ENCODE peak calls at places on chromosomes 13 and 19, in seven cellular contexts. C, D, U, B, I, R and N are unnamed samples.

GRCh38 chr19:11145147-11145924 is 10.2 kb downstream of the SPC24 start:
- DNase-seq in C (no peak), D (no peak), R (no peak), B (no peak), U (no peak), I (no peak), N (no peak)

GRCh38 chr13:24821207-24821606 is 57.2 kb downstream of the RNF17 start:
- DNase-seq in D (no peak), R (no peak), B (no peak), C (no peak), U (no peak), I (no peak), N (no peak)

GRCh38 chr13:98143601-98144500 is 957 bp downstream of the FARP1 start:
- DNase-seq in I (peak), D (no peak), U (peak), B (peak), C (no peak), R (peak), N (peak)

GRCh38 chr13:23271331-23271730 is 90.6 kb downstream of the SGCG start:
- DNase-seq in D (no peak), C (no peak), B (no peak), I (no peak), U (no peak), R (no peak), N (no peak)

GRCh38 chr13:85313761-85314503 is 485.3 kb downstream of the SLITRK6 start:
- DNase-seq in C (no peak), D (no peak), B (no peak), R (peak), U (peak), I (no peak), N (peak)

GRCh38 chr19:53394522-53394973 is 401 bp upstream of the ZNF765 start:
- DNase-seq in D (peak), I (peak), C (peak), B (peak), R (peak), U (no peak), N (peak)

GRCh38 chr19:57559008-57559403 is 657 bp downstream of the ZNF550 start:
- DNase-seq in I (peak), C (no peak), U (peak), B (no peak), D (peak), R (no peak), N (peak)

GRCh38 chr13:59301166-59301551 is 862.6 kb downstream of the DIAPH3 start:
- DNase-seq in U (no peak), I (no peak), D (no peak), C (no peak), R (no peak), B (no peak), N (no peak)

GRCh38 chr13:78679329-78679728 is 20.4 kb upstream of the OBI1 start:
- DNase-seq in U (no peak), B (no peak), D (no peak), I (no peak), R (peak), C (no peak), N (no peak)

GRCh38 chr13:92355213-92355612 is 871.4 kb upstream of the GPC6 start:
- DNase-seq in U (no peak), D (no peak), R (peak), I (no peak), B (no peak), C (no peak), N (no peak)

GRCh38 chr19:18481505-18482222 is 40.2 kb downstream of the ELL start:
- DNase-seq in D (no peak), I (no peak), R (peak), C (no peak), B (no peak), U (no peak), N (no peak)

GRCh38 chr19:38674388-38675133 is 27.1 kb downstream of the ACTN4 start:
- DNase-seq in C (no peak), R (peak), B (no peak), I (peak), U (no peak), D (no peak), N (no peak)

GRCh38 chr19:51441410-51442390 is 16.6 kb downstream of the SIGLEC8 start:
- DNase-seq in I (peak), D (no peak), U (no peak), B (no peak), R (no peak), C (no peak), N (peak)

GRCh38 chr13:75079226-75079625 is 402.7 kb downstream of the TBC1D4 start:
- DNase-seq in I (no peak), R (peak), B (no peak), D (no peak), C (no peak), U (peak), N (no peak)

GRCh38 chr19:49555600-49556411 is 24.6 kb downstream of the NOSIP start:
- DNase-seq in I (peak), B (peak), D (peak), U (peak), C (no peak), R (no peak), N (no peak)

GRCh38 chr13:52665325-52665724 is 12.7 kb downstream of the SUGT1 start:
- DNase-seq in D (no peak), I (no peak), B (no peak), C (no peak), R (no peak), U (peak), N (peak)

GRCh38 chr13:35514801-35515502 is 38.5 kb upstream of the MAB21L1 start:
- DNase-seq in B (no peak), C (no peak), D (no peak), R (no peak), U (no peak), I (no peak), N (no peak)

GRCh38 chr13:40058757-40059236 is 403.3 kb downstream of the COG6 start:
- DNase-seq in R (no peak), D (no peak), U (no peak), B (no peak), I (no peak), C (no peak), N (no peak)

GRCh38 chr19:12720851-12721655 is 2.7 kb downstream of the TNPO2 start:
- DNase-seq in U (no peak), R (peak), C (no peak), I (no peak), D (no peak), B (no peak), N (no peak)

GRCh38 chr13:54016548-54016947 is 987.9 kb downstream of the OLFM4 start:
- DNase-seq in I (no peak), U (no peak), D (no peak), B (no peak), C (no peak), R (no peak), N (no peak)

GRCh38 chr19:2041686-2042484 is 9.2 kb downstream of the MKNK2 start:
- DNase-seq in D (peak), C (peak), U (peak), I (peak), B (peak), R (peak), N (peak)

GRCh38 chr19:1302534-1303239 is 17.0 kb downstream of the EFNA2 start:
- DNase-seq in I (no peak), R (no peak), C (no peak), D (no peak), B (no peak), U (no peak), N (no peak)

DNA sequence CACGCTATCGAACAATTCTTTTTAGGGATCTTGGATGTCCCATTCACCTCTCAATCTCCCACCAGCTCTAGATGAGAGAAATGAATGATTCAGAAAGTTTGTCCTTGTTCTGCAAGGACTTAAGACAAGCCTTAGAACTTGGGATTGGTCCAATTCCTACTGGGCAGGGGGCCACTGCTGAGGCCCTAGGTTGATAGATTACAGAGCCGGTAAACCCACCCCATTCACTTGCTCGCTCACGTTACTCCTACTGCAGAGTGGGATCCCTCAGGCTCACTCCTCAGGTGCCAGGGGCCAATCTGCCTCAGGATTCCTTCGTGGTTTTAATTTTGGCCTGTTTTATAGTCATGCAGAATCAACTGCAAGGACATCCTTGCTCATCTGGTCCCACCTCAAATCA is 59.0 kb downstream of the SERP2 start:
- DNase-seq in C (no peak), R (no peak), D (no peak), B (no peak), I (no peak), U (peak), N (no peak)
- H3K27ac ChIP-seq in C (peak), R (no peak), D (no peak), B (no peak), I (no peak), U (no peak), N (no peak)

GRCh38 chr13:46179576-46180368 is 2.2 kb downstream of the LCP1 start:
- DNase-seq in B (no peak), R (no peak), C (no peak), U (no peak), I (peak), D (peak), N (no peak)
- H3K4me3 ChIP-seq in B (peak), R (no peak), C (peak), U (no peak), I (peak), D (no peak), N (no peak)

DNA sequence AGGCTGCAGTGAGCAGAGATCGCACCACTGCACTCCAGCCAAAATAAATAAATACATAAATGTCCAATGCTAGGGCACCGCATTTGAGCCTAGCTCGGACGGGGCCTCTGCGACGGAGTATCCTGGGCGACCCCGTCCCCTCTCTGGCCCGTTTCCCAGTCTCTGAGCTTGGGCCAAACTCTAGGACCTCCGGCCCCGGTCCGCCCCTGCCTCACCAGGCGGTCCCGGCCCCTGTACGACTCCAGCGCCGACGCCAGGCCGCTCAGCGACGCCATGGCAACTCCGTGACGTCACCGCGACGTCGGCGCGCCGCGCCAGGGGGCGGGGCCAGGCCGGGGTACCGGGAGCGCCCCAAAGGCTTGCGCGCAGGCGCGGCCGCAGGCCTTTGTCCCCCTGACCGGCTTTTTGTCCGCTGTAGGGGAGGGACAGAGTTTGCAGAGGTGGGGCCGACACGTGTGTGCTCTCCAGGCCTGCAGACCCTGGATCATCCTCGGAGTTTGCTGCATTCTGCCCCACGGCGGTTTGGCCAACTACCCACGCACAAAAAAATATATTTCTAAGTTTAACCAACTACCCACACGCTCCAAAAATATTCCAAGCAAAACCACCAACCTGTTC is at the start of gene PEX11G:
- DNase-seq in U (peak), R (peak), B (peak), D (peak), I (peak), C (peak), N (peak)
- H3K27ac ChIP-seq in U (peak), R (peak), B (peak), D (peak), I (peak), C (peak), N (peak)

DNA sequence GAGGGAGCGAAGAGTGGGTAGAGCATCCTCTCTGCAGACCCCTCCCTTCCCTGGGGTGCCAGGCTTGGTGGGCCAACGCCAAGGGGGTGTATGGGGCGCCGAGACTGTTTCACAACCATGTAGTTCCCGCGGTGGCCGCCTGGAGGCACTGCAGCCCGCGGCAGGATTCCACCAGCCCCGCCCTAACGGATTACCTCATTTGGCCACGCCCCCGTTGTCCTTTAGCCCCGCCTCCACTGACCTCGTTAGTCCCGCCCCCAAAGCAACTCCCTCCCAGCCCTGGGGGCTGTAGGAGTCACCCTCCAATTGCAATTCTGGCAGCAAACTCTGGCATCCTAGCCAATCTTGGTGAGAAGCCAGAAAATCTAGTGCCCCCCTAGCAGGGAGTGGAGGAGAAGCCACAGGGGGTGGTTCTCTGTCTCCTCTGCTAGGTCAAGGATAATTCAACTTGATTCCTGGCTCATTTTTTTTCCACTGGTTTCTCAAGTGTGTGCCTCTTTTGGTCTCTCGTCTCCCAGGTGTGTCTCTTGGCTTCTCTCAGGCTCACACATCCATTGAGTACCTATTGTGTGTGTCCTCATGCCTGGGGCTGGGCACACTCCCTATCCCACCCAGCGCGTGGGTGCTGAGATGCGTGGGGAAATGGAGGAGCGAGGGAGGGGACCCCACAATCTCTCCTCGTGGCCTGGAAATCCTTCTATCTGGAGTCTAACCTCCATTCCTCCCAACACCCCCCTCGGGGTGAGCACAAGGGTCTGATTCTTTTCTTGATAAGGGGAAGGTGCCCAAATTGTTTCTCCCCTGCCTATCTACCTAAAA is 2.0 kb downstream of the OLFM2 start:
- DNase-seq in D (peak), C (peak), U (peak), I (peak), B (peak), R (no peak), N (peak)
- H3K4me3 ChIP-seq in D (no peak), C (no peak), U (no peak), I (no peak), B (no peak), R (no peak), N (no peak)

DNA sequence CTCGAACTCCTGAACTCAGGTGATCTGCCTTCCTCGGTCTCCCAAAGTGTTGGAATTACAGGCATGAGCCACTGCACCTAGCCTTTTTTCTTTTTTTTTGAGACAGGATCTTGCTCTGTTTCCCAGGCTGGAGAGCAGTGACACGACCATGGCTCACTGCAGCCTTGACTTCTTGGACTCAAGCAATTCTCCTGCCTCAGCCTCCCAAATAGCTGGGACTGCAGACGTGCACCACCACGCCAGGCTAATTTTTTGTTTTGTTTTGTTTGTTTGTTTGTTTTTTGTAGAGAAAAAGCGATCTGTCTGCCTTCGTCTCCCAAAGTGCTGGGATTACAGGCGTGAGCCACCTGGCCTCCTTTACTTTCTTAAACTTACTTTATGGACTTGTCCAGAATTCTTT is 6.5 kb upstream of the SIN3B start:
- DNase-seq in I (no peak), R (no peak), B (no peak), D (no peak), C (no peak), U (no peak), N (no peak)
- H3K27ac ChIP-seq in I (peak), R (no peak), B (no peak), D (no peak), C (no peak), U (no peak), N (peak)

GRCh38 chr13:21176195-21176981 is at the start of the genes MRPL57 and SKA3:
- DNase-seq in U (peak), C (peak), I (peak), R (peak), D (peak), B (peak), N (peak)
- H3K4me3 ChIP-seq in U (peak), C (peak), I (peak), R (peak), D (peak), B (peak), N (peak)